ENCODE peak calls at places on chromosomes 5 and 9, in ten cellular contexts. One of them, this sample, is unnamed.

GRCh38 chr5:100905259-100905914 is 2.3 kb upstream of the ST8SIA4 start:
- DNase-seq in kidney epithelial cell: no peak
- DNase-seq in NCI-H1417: no peak
- DNase-seq in CD8-positive, alpha-beta T cell: no peak
- DNase-seq in dermis microvascular lymphatic vessel endothelial cell: no peak
- DNase-seq in M059J: no peak
- DNase-seq in stimulated activated CD8-positive, alpha-beta memory T cell treated with anti-CD3 and anti-CD28 coated beads, Interleukin-15, amount 100 ng/mL, for 4 hours: no peak
- DNase-seq in HFFc6: no peak
- DNase-seq in lung: no peak
- DNase-seq in GM04504: no peak
- DNase-seq in this sample: no peak

GRCh38 chr9:89473762-89474469 is 24.0 kb downstream of the SEMA4D start:
- DNase-seq in dermis microvascular lymphatic vessel endothelial cell: no peak
- DNase-seq in NCI-H1417: peak; percentile 95
- DNase-seq in HFFc6: peak; percentile 3
- DNase-seq in lung: no peak
- DNase-seq in CD8-positive, alpha-beta T cell: no peak
- DNase-seq in GM04504: peak; percentile 23
- DNase-seq in kidney epithelial cell: no peak
- DNase-seq in stimulated activated CD8-positive, alpha-beta memory T cell treated with anti-CD3 and anti-CD28 coated beads, Interleukin-15, amount 100 ng/mL, for 4 hours: no peak
- DNase-seq in M059J: peak; percentile 93
- DNase-seq in this sample: no peak

GRCh38 chr5:98772415-98773213 is 849 bp upstream of the RGMB start:
- DNase-seq in M059J: peak; percentile 94
- DNase-seq in stimulated activated CD8-positive, alpha-beta memory T cell treated with anti-CD3 and anti-CD28 coated beads, Interleukin-15, amount 100 ng/mL, for 4 hours: peak; percentile 32
- DNase-seq in kidney epithelial cell: no peak
- DNase-seq in lung: peak; percentile 83
- DNase-seq in CD8-positive, alpha-beta T cell: peak; percentile 57
- DNase-seq in NCI-H1417: peak; percentile 94
- DNase-seq in dermis microvascular lymphatic vessel endothelial cell: peak; percentile 92
- DNase-seq in GM04504: no peak
- DNase-seq in HFFc6: no peak
- DNase-seq in this sample: no peak

GRCh38 chr9:36827593-36827992 is 206.5 kb downstream of the PAX5 start:
- DNase-seq in M059J: no peak
- DNase-seq in dermis microvascular lymphatic vessel endothelial cell: no peak
- DNase-seq in CD8-positive, alpha-beta T cell: no peak
- DNase-seq in lung: no peak
- DNase-seq in HFFc6: no peak
- DNase-seq in stimulated activated CD8-positive, alpha-beta memory T cell treated with anti-CD3 and anti-CD28 coated beads, Interleukin-15, amount 100 ng/mL, for 4 hours: no peak
- DNase-seq in kidney epithelial cell: no peak
- DNase-seq in NCI-H1417: no peak
- DNase-seq in GM04504: no peak
- DNase-seq in this sample: no peak

GRCh38 chr9:87259543-87259942 is 238.1 kb upstream of the DAPK1 start:
- DNase-seq in CD8-positive, alpha-beta T cell: no peak
- DNase-seq in GM04504: no peak
- DNase-seq in HFFc6: no peak
- DNase-seq in kidney epithelial cell: no peak
- DNase-seq in M059J: no peak
- DNase-seq in NCI-H1417: no peak
- DNase-seq in lung: no peak
- DNase-seq in stimulated activated CD8-positive, alpha-beta memory T cell treated with anti-CD3 and anti-CD28 coated beads, Interleukin-15, amount 100 ng/mL, for 4 hours: no peak
- DNase-seq in dermis microvascular lymphatic vessel endothelial cell: no peak
- DNase-seq in this sample: no peak

GRCh38 chr9:83342731-83343130 is 195.5 kb downstream of the FRMD3 start:
- DNase-seq in lung: no peak
- DNase-seq in stimulated activated CD8-positive, alpha-beta memory T cell treated with anti-CD3 and anti-CD28 coated beads, Interleukin-15, amount 100 ng/mL, for 4 hours: no peak
- DNase-seq in GM04504: no peak
- DNase-seq in NCI-H1417: no peak
- DNase-seq in M059J: no peak
- DNase-seq in kidney epithelial cell: no peak
- DNase-seq in CD8-positive, alpha-beta T cell: no peak
- DNase-seq in HFFc6: no peak
- DNase-seq in dermis microvascular lymphatic vessel endothelial cell: no peak
- DNase-seq in this sample: no peak

GRCh38 chr5:36744678-36745659 is 131.6 kb upstream of the NIPBL start:
- DNase-seq in M059J: peak; percentile 85
- DNase-seq in CD8-positive, alpha-beta T cell: peak; percentile 24
- DNase-seq in NCI-H1417: peak; percentile 94
- DNase-seq in kidney epithelial cell: peak; percentile 49
- DNase-seq in lung: peak; percentile 85
- DNase-seq in stimulated activated CD8-positive, alpha-beta memory T cell treated with anti-CD3 and anti-CD28 coated beads, Interleukin-15, amount 100 ng/mL, for 4 hours: no peak
- DNase-seq in GM04504: peak; percentile 29
- DNase-seq in HFFc6: peak; percentile 57
- DNase-seq in dermis microvascular lymphatic vessel endothelial cell: peak; percentile 56
- DNase-seq in this sample: peak; percentile 67

GRCh38 chr5:158947831-158948230 is 151.9 kb downstream of the EBF1 start:
- DNase-seq in kidney epithelial cell: no peak
- DNase-seq in stimulated activated CD8-positive, alpha-beta memory T cell treated with anti-CD3 and anti-CD28 coated beads, Interleukin-15, amount 100 ng/mL, for 4 hours: no peak
- DNase-seq in GM04504: no peak
- DNase-seq in M059J: no peak
- DNase-seq in lung: no peak
- DNase-seq in CD8-positive, alpha-beta T cell: no peak
- DNase-seq in NCI-H1417: no peak
- DNase-seq in dermis microvascular lymphatic vessel endothelial cell: no peak
- DNase-seq in HFFc6: no peak
- DNase-seq in this sample: no peak

GRCh38 chr5:154194348-154195329 is 4.1 kb downstream of the GALNT10 start:
- DNase-seq in GM04504: no peak
- DNase-seq in stimulated activated CD8-positive, alpha-beta memory T cell treated with anti-CD3 and anti-CD28 coated beads, Interleukin-15, amount 100 ng/mL, for 4 hours: no peak
- DNase-seq in dermis microvascular lymphatic vessel endothelial cell: peak; percentile 43
- DNase-seq in CD8-positive, alpha-beta T cell: no peak
- DNase-seq in M059J: peak; percentile 75
- DNase-seq in lung: no peak
- DNase-seq in HFFc6: peak; percentile 43
- DNase-seq in NCI-H1417: no peak
- DNase-seq in kidney epithelial cell: no peak
- DNase-seq in this sample: no peak

GRCh38 chr5:68529581-68529980 is 314.0 kb downstream of the PIK3R1 start:
- DNase-seq in NCI-H1417: no peak
- DNase-seq in GM04504: peak; percentile 35
- DNase-seq in HFFc6: peak; percentile 67
- DNase-seq in lung: no peak
- DNase-seq in dermis microvascular lymphatic vessel endothelial cell: peak; percentile 10
- DNase-seq in stimulated activated CD8-positive, alpha-beta memory T cell treated with anti-CD3 and anti-CD28 coated beads, Interleukin-15, amount 100 ng/mL, for 4 hours: no peak
- DNase-seq in CD8-positive, alpha-beta T cell: no peak
- DNase-seq in M059J: peak; percentile 87
- DNase-seq in kidney epithelial cell: no peak
- DNase-seq in this sample: no peak

GRCh38 chr9:33287087-33287490 is 3.2 kb upstream of the NFX1 start:
- DNase-seq in kidney epithelial cell: no peak
- DNase-seq in CD8-positive, alpha-beta T cell: peak; percentile 63
- DNase-seq in stimulated activated CD8-positive, alpha-beta memory T cell treated with anti-CD3 and anti-CD28 coated beads, Interleukin-15, amount 100 ng/mL, for 4 hours: no peak
- DNase-seq in GM04504: peak; percentile 43
- DNase-seq in M059J: peak; percentile 75
- DNase-seq in dermis microvascular lymphatic vessel endothelial cell: peak; percentile 75
- DNase-seq in HFFc6: peak; percentile 74
- DNase-seq in lung: peak; percentile 44
- DNase-seq in NCI-H1417: peak; percentile 64
- DNase-seq in this sample: no peak

GRCh38 chr5:148827723-148828122 is 1.3 kb downstream of the ADRB2 start:
- DNase-seq in NCI-H1417: no peak
- DNase-seq in GM04504: no peak
- DNase-seq in kidney epithelial cell: no peak
- DNase-seq in M059J: peak; percentile 55
- DNase-seq in dermis microvascular lymphatic vessel endothelial cell: peak; percentile 71
- DNase-seq in HFFc6: no peak
- DNase-seq in lung: no peak
- DNase-seq in stimulated activated CD8-positive, alpha-beta memory T cell treated with anti-CD3 and anti-CD28 coated beads, Interleukin-15, amount 100 ng/mL, for 4 hours: no peak
- DNase-seq in CD8-positive, alpha-beta T cell: no peak
- DNase-seq in this sample: no peak

GRCh38 chr5:431711-432050 is 11.3 kb upstream of the EXOC3 start:
- DNase-seq in GM04504: no peak
- DNase-seq in M059J: no peak
- DNase-seq in dermis microvascular lymphatic vessel endothelial cell: no peak
- DNase-seq in lung: no peak
- DNase-seq in NCI-H1417: no peak
- DNase-seq in kidney epithelial cell: no peak
- DNase-seq in HFFc6: no peak
- DNase-seq in CD8-positive, alpha-beta T cell: no peak
- DNase-seq in stimulated activated CD8-positive, alpha-beta memory T cell treated with anti-CD3 and anti-CD28 coated beads, Interleukin-15, amount 100 ng/mL, for 4 hours: no peak
- DNase-seq in this sample: no peak

GRCh38 chr5:132526290-132526973 is 16.9 kb downstream of the IL5 start:
- DNase-seq in CD8-positive, alpha-beta T cell: peak; percentile 33
- DNase-seq in NCI-H1417: peak; percentile 70
- DNase-seq in HFFc6: peak; percentile 31
- DNase-seq in dermis microvascular lymphatic vessel endothelial cell: peak; percentile 51
- DNase-seq in M059J: peak; percentile 73
- DNase-seq in GM04504: peak; percentile 22
- DNase-seq in kidney epithelial cell: no peak
- DNase-seq in lung: no peak
- DNase-seq in stimulated activated CD8-positive, alpha-beta memory T cell treated with anti-CD3 and anti-CD28 coated beads, Interleukin-15, amount 100 ng/mL, for 4 hours: no peak
- DNase-seq in this sample: no peak

This sample was measured in epithelial cell of prostate.